ENCODE peak calls at places on chromosomes 16 and 17, in eight cellular contexts. F, E, H, Y, M, B, U and D are unnamed samples.

GRCh38 chr16:8310816-8311215 is 279.5 kb downstream of the TMEM114 start:
- DNase-seq in M (no peak), U (no peak), H (no peak), F (no peak), B (no peak), Y (no peak), E (no peak), D (peak; percentile 26)

GRCh38 chr17:39195568-39196160 is 1.8 kb downstream of the CACNB1 start:
- DNase-seq in E (no peak), Y (no peak), H (no peak), F (no peak), M (peak; percentile 84), U (no peak), B (peak; percentile 50), D (no peak)

GRCh38 chr17:34378664-34379101 is 15.7 kb upstream of the CCL1 start:
- DNase-seq in F (no peak), U (no peak), B (peak; percentile 9), E (no peak), Y (no peak), M (no peak), H (no peak), D (peak; percentile 86)

GRCh38 chr17:71098071-71098470 is 928.7 kb downstream of the KCNJ2 start:
- DNase-seq in H (no peak), Y (no peak), F (no peak), B (no peak), U (no peak), E (no peak), M (no peak), D (no peak)

GRCh38 chr17:58507123-58507634 is 7.3 kb downstream of the MTMR4 start:
- DNase-seq in F (peak; percentile 19), H (no peak), B (no peak), M (no peak), E (peak; percentile 85), U (peak; percentile 38), Y (no peak), D (no peak)

GRCh38 chr17:31197991-31198390 is 99.0 kb downstream of the OMG start:
- DNase-seq in B (peak; percentile 63), H (no peak), F (peak; percentile 48), Y (no peak), E (no peak), M (no peak), U (no peak), D (no peak)

GRCh38 chr17:75061618-75062017 is 14.6 kb downstream of the KCTD2 start:
- DNase-seq in Y (no peak), U (no peak), M (no peak), B (no peak), F (no peak), E (no peak), H (peak; percentile 97), D (no peak)

GRCh38 chr16:85898521-85899442 is at the start of gene IRF8:
- DNase-seq in E (peak; percentile 93), B (peak; percentile 25), M (peak; percentile 77), Y (peak; percentile 77), U (peak; percentile 81), F (peak; percentile 26), H (peak; percentile 78), D (no peak)

GRCh38 chr17:2370211-2370589 is 30.7 kb downstream of the MNT start:
- DNase-seq in E (no peak), Y (no peak), B (no peak), H (no peak), U (no peak), M (no peak), F (no peak), D (no peak)

GRCh38 chr17:44556114-44556853 is 1.0 kb upstream of the FZD2 start:
- DNase-seq in H (peak; percentile 62), Y (no peak), U (peak; percentile 71), F (peak; percentile 70), M (peak; percentile 66), E (no peak), B (peak; percentile 58), D (peak; percentile 80)

GRCh38 chr16:2770057-2770780 is 6.9 kb downstream of the ELOB start:
- DNase-seq in B (no peak), Y (no peak), F (no peak), M (no peak), H (no peak), U (no peak), E (no peak), D (no peak)

GRCh38 chr16:76035689-76036088 is 241.5 kb upstream of the CNTNAP4 start:
- DNase-seq in B (no peak), H (no peak), M (no peak), Y (no peak), F (no peak), E (no peak), U (no peak), D (peak; percentile 31)

GRCh38 chr17:76124582-76125390 is 16.3 kb downstream of the FOXJ1 start:
- DNase-seq in U (no peak), F (peak; percentile 22), E (no peak), Y (no peak), B (peak; percentile 48), M (no peak), H (peak; percentile 39), D (peak; percentile 5)

GRCh38 chr17:55567240-55568216 is 56.3 kb upstream of the SMIM36 start:
- DNase-seq in Y (no peak), E (no peak), H (peak; percentile 96), M (no peak), U (peak; percentile 66), F (no peak), B (no peak), D (peak; percentile 90)

GRCh38 chr16:9846362-9847099 is 335.7 kb downstream of the GRIN2A start:
- DNase-seq in M (no peak), F (peak; percentile 43), B (peak; percentile 30), H (no peak), E (no peak), U (no peak), Y (no peak), D (no peak)

GRCh38 chr17:75124819-75125162 is 6.8 kb downstream of the NT5C start:
- DNase-seq in M (no peak), E (no peak), Y (no peak), B (no peak), F (no peak), U (no peak), H (no peak), D (no peak)

GRCh38 chr17:9924735-9925191 is 19.7 kb upstream of the RCVRN start:
- DNase-seq in U (peak; percentile 83), M (no peak), E (no peak), Y (no peak), F (peak; percentile 66), B (peak; percentile 86), H (peak; percentile 97), D (peak; percentile 76)

GRCh38 chr16:10868562-10869469 is 8.2 kb upstream of the CIITA start:
- DNase-seq in Y (no peak), B (no peak), M (peak; percentile 78), F (no peak), E (peak; percentile 88), H (no peak), U (no peak), D (peak; percentile 78)

GRCh38 chr17:70484050-70484449 is 314.7 kb downstream of the KCNJ2 start:
- DNase-seq in B (no peak), H (no peak), E (no peak), Y (no peak), U (no peak), M (no peak), F (no peak), D (no peak)

GRCh38 chr17:29124135-29124930 is 55.9 kb downstream of the MYO18A start:
- DNase-seq in Y (no peak), B (peak; percentile 89), U (peak; percentile 86), H (peak; percentile 94), E (no peak), M (no peak), F (peak; percentile 79), D (peak; percentile 88)

GRCh38 chr17:73823684-73824083 is 179.4 kb upstream of the SDK2 start:
- DNase-seq in Y (no peak), E (no peak), U (no peak), F (no peak), B (no peak), H (no peak), M (no peak), D (no peak)

GRCh38 chr16:445566-445965 is 20.1 kb downstream of the RAB11FIP3 start:
- DNase-seq in E (no peak), F (no peak), B (no peak), Y (no peak), H (peak; percentile 59), U (no peak), M (no peak), D (no peak)

GRCh38 chr17:80882926-80883685 is 108.5 kb upstream of the CHMP6 start:
- DNase-seq in E (peak; percentile 33), Y (no peak), F (no peak), U (no peak), B (no peak), H (peak; percentile 33), M (no peak), D (no peak)

GRCh38 chr17:73589096-73589980 is 54.9 kb downstream of the SDK2 start:
- DNase-seq in M (no peak), E (no peak), U (no peak), H (peak; percentile 96), B (peak; percentile 32), F (no peak), Y (no peak), D (no peak)

GRCh38 chr17:19728114-19728495 is 11.7 kb upstream of the SLC47A2 start:
- DNase-seq in Y (no peak), B (peak; percentile 83), E (no peak), U (peak; percentile 89), H (peak; percentile 91), M (peak; percentile 94), F (peak; percentile 57), D (peak; percentile 0)

GRCh38 chr16:65500007-65500406 is 378.1 kb upstream of the CDH11 start:
- DNase-seq in E (no peak), Y (no peak), U (no peak), B (no peak), M (no peak), H (no peak), F (no peak), D (no peak)

GRCh38 chr17:78399028-78399692 is 20.7 kb downstream of the PGS1 start:
- DNase-seq in F (no peak), H (no peak), E (no peak), B (no peak), Y (no peak), M (no peak), U (no peak), D (no peak)

GRCh38 chr17:38357488-38358123 is 6.0 kb downstream of the SOCS7 start:
- DNase-seq in M (no peak), Y (no peak), F (no peak), E (no peak), H (peak; percentile 9), U (no peak), B (peak; percentile 24), D (no peak)

GRCh38 chr17:29764748-29765147 is 142.0 kb upstream of the CORO6 start:
- DNase-seq in H (no peak), F (no peak), E (no peak), B (no peak), M (no peak), Y (no peak), U (no peak), D (no peak)